ENCODE peak calls at places on chromosomes 16 and 17, in four cellular contexts. One of them, this sample, is unnamed.

GRCh38 chr17:31357831-31358400 is 33.6 kb upstream of the RAB11FIP4 start:
- DNase-seq in HepG2: no peak
- DNase-seq in K562: no peak
- DNase-seq in GM12878: no peak
- DNase-seq in this sample: no peak

GRCh38 chr17:74426551-74427047 is 5.3 kb upstream of the GPRC5C start:
- DNase-seq in HepG2: no peak
- DNase-seq in K562: no peak
- DNase-seq in GM12878: no peak
- DNase-seq in this sample: no peak

GRCh38 chr17:42706732-42707131 is 24.4 kb downstream of the CNTNAP1 start:
- DNase-seq in HepG2: no peak
- DNase-seq in K562: no peak
- DNase-seq in GM12878: peak; percentile 65
- DNase-seq in this sample: no peak

GRCh38 chr17:17681187-17681743 is at the start of gene RAI1:
- DNase-seq in HepG2: peak; percentile 56
- DNase-seq in K562: peak; percentile 80
- DNase-seq in GM12878: no peak
- DNase-seq in this sample: peak; percentile 90

GRCh38 chr16:8867483-8868271 is 1.1 kb downstream of the CARHSP1 start:
- DNase-seq in HepG2: no peak
- DNase-seq in K562: no peak
- DNase-seq in GM12878: no peak
- DNase-seq in this sample: no peak

GRCh38 chr16:73483934-73484712 is 436.2 kb upstream of the ZFHX3 start:
- DNase-seq in HepG2: no peak
- DNase-seq in K562: no peak
- DNase-seq in GM12878: no peak
- DNase-seq in this sample: no peak

GRCh38 chr17:19338031-19338990 is 24.2 kb downstream of the B9D1 start:
- DNase-seq in HepG2: peak; percentile 97
- DNase-seq in K562: peak; percentile 55
- DNase-seq in GM12878: no peak
- DNase-seq in this sample: peak; percentile 65

GRCh38 chr16:89448656-89449055 is 41.7 kb downstream of the ANKRD11 start:
- DNase-seq in HepG2: no peak
- DNase-seq in K562: no peak
- DNase-seq in GM12878: no peak
- DNase-seq in this sample: no peak

GRCh38 chr16:68972720-68973119 is 129.4 kb downstream of the TANGO6 start:
- DNase-seq in HepG2: no peak
- DNase-seq in K562: peak; percentile 34
- DNase-seq in GM12878: no peak
- DNase-seq in this sample: peak; percentile 16

GRCh38 chr17:59616253-59616920 is 3.3 kb upstream of the CLTC start:
- DNase-seq in HepG2: no peak
- DNase-seq in K562: no peak
- DNase-seq in GM12878: no peak
- DNase-seq in this sample: no peak

GRCh38 chr17:29155235-29155965 is 24.8 kb downstream of the MYO18A start:
- DNase-seq in HepG2: peak; percentile 85
- DNase-seq in K562: peak; percentile 71
- DNase-seq in GM12878: no peak
- DNase-seq in this sample: no peak

GRCh38 chr17:59764292-59764741 is 56.9 kb downstream of the VMP1 start:
- DNase-seq in HepG2: no peak
- DNase-seq in K562: no peak
- DNase-seq in GM12878: no peak
- DNase-seq in this sample: no peak

GRCh38 chr17:82031303-82031884 is at the start of gene RAC3:
- DNase-seq in HepG2: no peak
- DNase-seq in K562: peak; percentile 51
- DNase-seq in GM12878: no peak
- DNase-seq in this sample: peak; percentile 78

GRCh38 chr16:48949636-48950035 is 332.0 kb downstream of the CBLN1 start:
- DNase-seq in HepG2: no peak
- DNase-seq in K562: no peak
- DNase-seq in GM12878: peak; percentile 2
- DNase-seq in this sample: no peak

GRCh38 chr17:28729950-28730330 is 1.4 kb downstream of the NEK8 start:
- DNase-seq in HepG2: no peak
- DNase-seq in K562: no peak
- DNase-seq in GM12878: no peak
- DNase-seq in this sample: no peak

GRCh38 chr16:66204761-66205160 is 161.7 kb upstream of the CDH5 start:
- DNase-seq in HepG2: no peak
- DNase-seq in K562: no peak
- DNase-seq in GM12878: no peak
- DNase-seq in this sample: no peak

GRCh38 chr17:31808521-31808920 is 50.5 kb downstream of the COPRS start:
- DNase-seq in HepG2: no peak
- DNase-seq in K562: no peak
- DNase-seq in GM12878: no peak
- DNase-seq in this sample: no peak

GRCh38 chr17:77400445-77400870 is 259.7 kb downstream of the SEC14L1 start:
- DNase-seq in HepG2: no peak
- DNase-seq in K562: peak; percentile 50
- DNase-seq in GM12878: no peak
- DNase-seq in this sample: no peak

GRCh38 chr17:69287168-69287567 is 39.8 kb downstream of the ABCA5 start:
- DNase-seq in HepG2: no peak
- DNase-seq in K562: no peak
- DNase-seq in GM12878: no peak
- DNase-seq in this sample: no peak

GRCh38 chr16:30142672-30143346 is 19.8 kb upstream of the MAPK3 start:
- DNase-seq in HepG2: peak; percentile 61
- DNase-seq in K562: no peak
- DNase-seq in GM12878: peak; percentile 30
- DNase-seq in this sample: no peak

GRCh38 chr17:58531122-58531521 is 16.7 kb upstream of the MTMR4 start:
- DNase-seq in HepG2: no peak
- DNase-seq in K562: no peak
- DNase-seq in GM12878: no peak
- DNase-seq in this sample: no peak

GRCh38 chr17:9432121-9432866 is 143.3 kb downstream of the STX8 start:
- DNase-seq in HepG2: no peak
- DNase-seq in K562: no peak
- DNase-seq in GM12878: peak; percentile 67
- DNase-seq in this sample: no peak

GRCh38 chr17:12545877-12546513 is 119.7 kb upstream of the MYOCD start:
- DNase-seq in HepG2: peak; percentile 41
- DNase-seq in K562: peak; percentile 15
- DNase-seq in GM12878: no peak
- DNase-seq in this sample: peak; percentile 64

GRCh38 chr16:65919977-65920376 is 446.5 kb upstream of the CDH5 start:
- DNase-seq in HepG2: no peak
- DNase-seq in K562: no peak
- DNase-seq in GM12878: no peak
- DNase-seq in this sample: no peak

GRCh38 chr17:64118452-64118979 is 11.4 kb downstream of the ERN1 start:
- DNase-seq in HepG2: no peak
- DNase-seq in K562: peak; percentile 60
- DNase-seq in GM12878: no peak
- DNase-seq in this sample: peak; percentile 39

GRCh38 chr17:12883472-12883871 is 94.2 kb downstream of the ARHGAP44 start:
- DNase-seq in HepG2: no peak
- DNase-seq in K562: no peak
- DNase-seq in GM12878: no peak
- DNase-seq in this sample: no peak

DNA sequence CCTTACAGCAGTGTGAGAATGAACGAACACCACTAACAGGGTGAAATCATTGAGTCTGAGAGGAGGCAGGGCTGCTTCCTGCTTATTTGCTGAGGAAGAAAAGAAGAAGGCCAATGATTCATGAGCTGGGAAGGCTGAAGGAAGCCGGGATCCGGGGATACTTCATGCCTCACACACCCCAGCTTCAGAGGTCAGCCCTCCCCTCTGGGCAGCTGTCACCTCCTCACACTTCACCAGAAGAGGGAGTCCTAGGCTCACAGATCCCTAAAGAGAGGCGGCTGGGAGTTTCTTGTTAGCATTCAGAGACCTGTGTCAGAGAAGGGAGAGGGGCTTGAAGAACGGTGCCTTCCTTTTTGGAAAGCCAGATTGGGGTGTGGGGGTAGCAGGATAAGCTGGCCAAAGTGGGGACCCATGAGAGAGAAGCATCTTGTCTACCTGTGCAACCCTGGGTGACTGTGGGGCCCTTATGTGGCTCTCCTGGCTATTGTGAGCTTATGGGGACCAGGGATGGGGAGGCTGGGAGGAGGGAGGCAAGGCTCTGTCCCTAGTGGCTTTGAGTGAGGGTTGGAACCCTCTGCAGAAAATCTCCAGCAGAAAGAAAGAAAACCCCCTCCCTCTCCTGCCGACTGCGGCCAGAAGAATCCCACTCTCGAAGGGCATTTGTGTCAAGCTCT is 94.6 kb downstream of the RGS9 start:
- DNase-seq in HepG2: peak; percentile 70
- DNase-seq in K562: peak; percentile 73
- DNase-seq in GM12878: peak; percentile 12
- DNase-seq in this sample: peak; percentile 81
- TF ChIP-seq FOXM1 in HepG2: no peak
- TF ChIP-seq FOXM1 in K562: no peak
- TF ChIP-seq FOXM1 in GM12878: no peak
- TF ChIP-seq FOXM1 in this sample: no peak

GRCh38 chr16:56450901-56451752 is at the start of the genes NUDT21 and OGFOD1:
- DNase-seq in HepG2: peak; percentile 99
- DNase-seq in K562: peak; percentile 96
- DNase-seq in GM12878: peak; percentile 93
- DNase-seq in this sample: peak; percentile 98

GRCh38 chr16:56448005-56448404 is 3.1 kb downstream of the NUDT21 start:
- DNase-seq in HepG2: no peak
- DNase-seq in K562: no peak
- DNase-seq in GM12878: no peak
- DNase-seq in this sample: no peak

GRCh38 chr16:56451753-56452689 is 667 bp downstream of the OGFOD1 start:
- DNase-seq in HepG2: peak; percentile 75
- DNase-seq in K562: peak; percentile 23
- DNase-seq in GM12878: no peak
- DNase-seq in this sample: peak; percentile 53

DNA sequence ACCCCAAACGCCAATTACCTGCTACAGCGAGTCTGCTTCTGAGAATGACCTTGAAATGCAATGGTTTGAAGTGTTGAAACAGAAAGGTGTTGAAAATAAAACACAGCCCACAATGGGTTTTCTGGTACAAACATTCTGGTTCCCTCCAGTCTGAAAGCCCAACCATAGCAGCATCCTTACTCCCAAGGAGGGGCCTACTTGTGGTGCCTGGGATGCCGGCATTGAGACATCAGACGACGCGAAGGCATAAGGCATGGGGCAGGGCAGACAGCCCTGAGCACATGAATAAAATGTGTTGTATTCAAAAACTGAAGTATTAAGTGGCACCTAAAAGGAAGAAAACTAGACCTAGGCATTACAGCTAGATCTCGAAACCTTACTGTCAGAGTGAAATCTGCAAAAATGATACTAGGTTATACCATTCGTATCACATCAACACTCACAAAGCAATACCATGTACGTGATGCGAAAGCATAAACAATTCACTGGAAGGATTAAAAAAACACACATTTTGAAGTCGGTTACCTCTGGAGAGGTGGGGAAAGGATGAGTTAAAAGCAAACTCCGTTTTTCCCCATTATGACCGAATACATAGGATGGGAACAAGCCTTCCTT is 750 bp downstream of the NUDT21 start:
- DNase-seq in HepG2: no peak
- DNase-seq in K562: no peak
- DNase-seq in GM12878: no peak
- DNase-seq in this sample: peak; percentile 33
- TF ChIP-seq SP1 in HepG2: no peak
- TF ChIP-seq SP1 in K562: no peak
- TF ChIP-seq SP1 in GM12878: no peak
- TF ChIP-seq SP1 in this sample: no peak

DNA sequence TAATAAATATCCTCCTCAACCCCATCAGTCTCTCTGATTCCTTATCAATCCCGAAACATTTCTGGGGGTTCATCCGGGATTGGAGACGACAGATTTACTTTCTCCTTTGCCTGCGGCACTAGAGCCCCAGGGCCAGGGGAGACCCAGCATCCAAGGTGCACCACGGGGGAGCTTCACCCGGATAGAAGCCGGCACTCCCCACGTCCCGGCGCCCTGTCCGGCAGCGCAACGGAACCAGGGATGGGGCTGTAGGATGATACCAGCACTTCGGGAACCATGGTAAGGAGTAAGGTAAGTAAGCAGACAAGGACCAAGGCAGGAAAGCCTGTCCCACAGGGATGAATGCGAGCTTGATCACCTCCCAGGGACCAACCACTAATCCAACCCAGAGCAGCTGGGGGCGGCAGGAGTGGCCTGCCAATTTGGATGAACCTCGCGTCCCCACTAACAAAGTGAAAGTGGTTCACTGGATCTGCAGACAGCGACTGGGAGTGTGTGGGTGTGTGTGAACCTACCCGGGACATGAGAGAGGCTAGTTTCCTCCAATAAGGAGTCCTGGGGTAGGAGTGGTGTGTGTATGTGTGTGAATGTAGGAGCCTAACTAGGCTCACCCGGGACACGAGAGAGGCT is 11.9 kb downstream of the POLR3K start:
- DNase-seq in HepG2: no peak
- DNase-seq in K562: no peak
- DNase-seq in GM12878: no peak
- DNase-seq in this sample: no peak
- TF ChIP-seq TARDBP in HepG2: no peak
- TF ChIP-seq TARDBP in K562: no peak
- TF ChIP-seq TARDBP in GM12878: no peak
- TF ChIP-seq TARDBP in this sample: no peak

GRCh38 chr16:79752421-79752820 is 151.9 kb upstream of the MAF start:
- DNase-seq in HepG2: no peak
- DNase-seq in K562: no peak
- DNase-seq in GM12878: no peak
- DNase-seq in this sample: no peak

GRCh38 chr16:79748629-79749028 is 148.1 kb upstream of the MAF start:
- DNase-seq in HepG2: no peak
- DNase-seq in K562: no peak
- DNase-seq in GM12878: no peak
- DNase-seq in this sample: no peak

GRCh38 chr16:79754081-79754872 is 153.7 kb upstream of the MAF start:
- DNase-seq in HepG2: no peak
- DNase-seq in K562: no peak
- DNase-seq in GM12878: no peak
- DNase-seq in this sample: no peak

GRCh38 chr16:79747688-79748087 is 147.2 kb upstream of the MAF start:
- DNase-seq in HepG2: no peak
- DNase-seq in K562: no peak
- DNase-seq in GM12878: no peak
- DNase-seq in this sample: no peak

GRCh38 chr16:79751785-79752184 is 151.2 kb upstream of the MAF start:
- DNase-seq in HepG2: no peak
- DNase-seq in K562: no peak
- DNase-seq in GM12878: no peak
- DNase-seq in this sample: no peak
- TF ChIP-seq FOXM1 in HepG2: no peak
- TF ChIP-seq FOXM1 in K562: no peak
- TF ChIP-seq FOXM1 in GM12878: no peak
- TF ChIP-seq FOXM1 in this sample: no peak

This sample was measured in HEK293T.